ENCODE peak calls at places on chromosomes 3 and 15, in six cellular contexts. C, V, B, K, X and A are unnamed samples. For H3K4me1, the result is how much of the 10 kb centered on the place peaks cover.

GRCh38 chr3:126616931-126617330 is 38.0 kb downstream of the TXNRD3 start:
- DNase-seq in K (no peak), C (no peak), B (no peak), V (no peak), X (peak), A (no peak)

GRCh38 chr3:47225310-47225906 is 57.2 kb downstream of the KIF9 start:
- DNase-seq in V (no peak), C (no peak), B (no peak), X (peak), K (no peak), A (no peak)

GRCh38 chr3:138222888-138223287 is 35.8 kb downstream of the ARMC8 start:
- DNase-seq in B (no peak), V (no peak), K (no peak), X (no peak), C (no peak), A (no peak)

GRCh38 chr3:183283886-183284285 is 30.8 kb downstream of the B3GNT5 start:
- DNase-seq in K (no peak), V (no peak), X (peak), C (no peak), B (no peak), A (no peak)

GRCh38 chr3:128706171-128706570 is 19.8 kb upstream of the RAB7A start:
- DNase-seq in V (no peak), X (no peak), K (no peak), C (no peak), B (no peak), A (no peak)

GRCh38 chr3:66561374-66561773 is 60.6 kb upstream of the LRIG1 start:
- DNase-seq in K (no peak), V (no peak), X (peak), B (no peak), C (no peak), A (no peak)

GRCh38 chr3:71495708-71496472 is 87.6 kb downstream of the FOXP1 start:
- DNase-seq in C (no peak), B (no peak), X (peak), K (no peak), V (no peak), A (no peak)

GRCh38 chr15:66326051-66326450 is 30.4 kb downstream of the TIPIN start:
- DNase-seq in C (no peak), V (no peak), X (no peak), B (no peak), K (no peak), A (no peak)

GRCh38 chr3:98817546-98817945 is 54.4 kb downstream of the ST3GAL6 start:
- DNase-seq in C (peak), X (peak), B (no peak), K (no peak), V (no peak), A (no peak)

DNA sequence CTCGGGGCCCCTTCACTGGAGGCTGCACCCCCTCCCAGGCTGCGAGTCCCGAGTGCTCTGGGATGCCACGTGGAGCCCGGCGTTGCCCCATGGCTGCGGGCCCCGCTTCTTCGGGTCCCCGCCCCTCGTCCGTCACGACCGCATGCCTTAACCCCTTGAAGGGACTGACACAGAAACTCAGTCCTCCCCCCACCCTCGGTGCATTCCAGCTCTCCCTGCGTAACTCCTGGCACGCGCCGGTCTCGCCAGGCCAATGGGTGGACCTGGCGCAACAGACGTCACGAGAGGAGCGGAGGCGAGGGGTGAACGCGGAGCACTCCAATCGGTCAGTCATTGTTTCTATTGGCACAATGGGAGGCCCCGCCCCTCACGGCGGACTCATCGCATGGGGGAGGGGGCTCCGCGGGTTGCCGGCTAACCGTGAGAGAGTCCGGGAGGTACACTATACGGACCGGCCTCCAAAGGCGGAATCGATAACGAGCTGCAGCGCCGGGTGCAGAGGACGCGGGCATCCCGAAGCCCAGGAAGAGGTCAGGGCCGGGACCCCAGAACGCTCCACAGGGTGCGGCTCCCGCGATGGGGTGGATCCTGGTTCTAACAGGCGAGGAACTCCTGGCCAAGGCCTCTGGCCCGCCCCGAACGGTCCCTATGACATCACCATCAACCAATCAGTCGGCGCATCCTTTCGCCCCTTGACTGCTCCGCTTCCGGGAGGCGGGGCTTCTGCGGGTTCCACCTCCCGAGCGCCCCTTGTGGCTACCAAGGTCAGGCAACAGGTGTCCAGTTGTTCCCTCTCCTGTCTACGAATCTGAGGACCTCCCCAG is 1.0 kb upstream of the CELSR3 start:
- DNase-seq in V (peak), X (peak), K (peak), C (peak), B (peak), A (peak)
- TF ChIP-seq CTCF in V (peak), X (peak), K (peak), C (peak), B (peak), A (no peak)

GRCh38 chr15:63052961-63053698 is 10.6 kb downstream of the TPM1 start:
- DNase-seq in B (peak), V (peak), C (peak), K (peak), X (no peak), A (no peak)
- H3K4me1 ChIP-seq in B (half or more), V (under half), C (half or more), K (under half), X (under half), A (under half)

GRCh38 chr3:43262194-43262593 is 24.1 kb upstream of the SNRK start:
- DNase-seq in V (no peak), B (no peak), X (no peak), K (no peak), C (no peak), A (no peak)
- H3K27ac ChIP-seq in V (no peak), B (no peak), X (no peak), K (no peak), C (no peak), A (no peak)

GRCh38 chr15:101101676-101102075 is 150.2 kb downstream of the CHSY1 start:
- DNase-seq in B (no peak), K (no peak), C (no peak), X (no peak), V (no peak), A (no peak)

GRCh38 chr15:101100593-101101442 is 151.0 kb downstream of the CHSY1 start:
- DNase-seq in B (no peak), C (no peak), K (no peak), X (no peak), V (no peak), A (no peak)

GRCh38 chr15:101097111-101097510 is 154.7 kb downstream of the CHSY1 start:
- DNase-seq in V (no peak), K (no peak), X (no peak), B (no peak), C (no peak), A (no peak)

GRCh38 chr15:101100118-101100517 is 151.7 kb downstream of the CHSY1 start:
- DNase-seq in K (no peak), V (no peak), C (no peak), B (no peak), X (no peak), A (no peak)

DNA sequence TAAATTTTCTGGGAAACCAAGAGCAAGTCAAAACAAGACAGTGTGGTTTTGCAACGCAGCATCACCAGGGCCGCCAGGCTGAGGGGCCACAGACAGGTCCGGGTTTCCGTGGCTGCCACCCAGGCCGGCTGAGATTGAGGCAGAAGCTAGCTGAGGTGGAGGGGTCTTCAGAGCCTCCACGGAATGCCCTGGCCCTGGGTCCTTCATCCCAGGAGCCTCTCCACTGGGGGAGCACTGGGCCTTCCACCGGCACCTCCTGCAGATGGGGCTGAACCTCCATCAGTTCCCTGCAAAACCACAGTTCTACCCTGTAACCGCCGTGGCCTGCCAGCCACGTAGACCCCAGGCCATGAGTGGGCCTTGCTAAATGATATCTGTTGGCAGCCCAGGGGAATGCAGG is 152.7 kb downstream of the CHSY1 start:
- DNase-seq in K (no peak), X (no peak), B (no peak), V (no peak), C (no peak), A (no peak)
- TF ChIP-seq CTCF in K (no peak), X (no peak), B (no peak), V (no peak), C (no peak), A (no peak)

GRCh38 chr3:37909067-37909911 is 47.6 kb downstream of the CTDSPL start:
- DNase-seq in C (no peak), K (no peak), B (no peak), V (no peak), X (peak), A (no peak)
- H3K4me1 ChIP-seq in C (under half), K (under half), B (under half), V (under half), X (under half), A (under half)